ENCODE peak calls at places on chromosomes 5 and 9, in four cellular contexts. R, G, Z and I are unnamed samples.
A peak's percentile ranks its signal among the peaks of the same experiment; 100 is the strongest.

GRCh38 chr5:107719207-107719606 is 48.5 kb upstream of the EFNA5 start:
- DNase-seq in G (no peak), Z (no peak), R (no peak), I (no peak)

GRCh38 chr9:8859416-8859815 is 1059.8 kb upstream of the DMAC1 start:
- DNase-seq in R (no peak), G (no peak), Z (no peak), I (no peak)

GRCh38 chr5:119470851-119471451 is 18.7 kb downstream of the HSD17B4 start:
- DNase-seq in Z (no peak), R (peak; percentile 39), G (peak; percentile 11), I (peak; percentile 15)

GRCh38 chr9:68599826-68600225 is 59.1 kb upstream of the TMEM252 start:
- DNase-seq in R (no peak), Z (no peak), G (no peak), I (no peak)

GRCh38 chr5:18736051-18736398 is 1101.8 kb downstream of the TAF11L14 start:
- DNase-seq in G (no peak), Z (no peak), R (no peak), I (no peak)

GRCh38 chr5:35212006-35212982 is 18.0 kb downstream of the PRLR start:
- DNase-seq in Z (no peak), G (no peak), R (no peak), I (no peak)

GRCh38 chr5:760363-761205 is 23.9 kb downstream of the ZDHHC11B start:
- DNase-seq in R (no peak), G (no peak), Z (no peak), I (no peak)

GRCh38 chr9:96646081-96646991 is 8.8 kb downstream of the PRXL2C start:
- DNase-seq in G (peak; percentile 77), Z (peak; percentile 18), R (no peak), I (no peak)

GRCh38 chr9:124208571-124208970 is 49.2 kb upstream of the NEK6 start:
- DNase-seq in G (no peak), Z (no peak), R (no peak), I (no peak)

GRCh38 chr5:153964201-153965101 is 74.3 kb downstream of the FAM114A2 start:
- DNase-seq in Z (no peak), R (no peak), G (no peak), I (no peak)

GRCh38 chr5:125485003-125485641 is 738.7 kb upstream of the ZNF608 start:
- DNase-seq in R (no peak), G (peak; percentile 99), Z (peak; percentile 16), I (peak; percentile 48)

GRCh38 chr5:170861855-170862766 is at the start of gene RANBP17:
- DNase-seq in Z (peak; percentile 40), R (peak; percentile 77), G (no peak), I (peak; percentile 80)

GRCh38 chr5:99104538-99105132 is 175.8 kb upstream of the CHD1 start:
- DNase-seq in Z (no peak), G (peak; percentile 12), R (no peak), I (peak; percentile 31)

GRCh38 chr9:28234899-28235277 is 661.6 kb upstream of the C9orf72 start:
- DNase-seq in Z (no peak), G (peak; percentile 38), R (no peak), I (no peak)

GRCh38 chr9:95112436-95113280 is 204.9 kb downstream of the FANCC start:
- DNase-seq in R (no peak), G (no peak), Z (no peak), I (no peak)